ENCODE peak calls at places on chromosomes 11 and 22, in six cellular contexts. One of them, this sample, is unnamed.

GRCh38 chr11:73257342-73258103 is 14.6 kb upstream of the P2RY6 start:
- DNase-seq in IMR-90: peak
- DNase-seq in amygdala: no peak
- DNase-seq in Calu3: no peak
- DNase-seq in heart right ventricle: peak
- DNase-seq in effector memory CD4-positive, alpha-beta T cell: no peak
- DNase-seq in this sample: no peak

GRCh38 chr11:5992604-5993251 is 5.9 kb upstream of the OR52L1 start:
- DNase-seq in IMR-90: peak
- DNase-seq in amygdala: no peak
- DNase-seq in Calu3: peak
- DNase-seq in heart right ventricle: no peak
- DNase-seq in effector memory CD4-positive, alpha-beta T cell: no peak
- DNase-seq in this sample: peak

GRCh38 chr11:128481135-128481534 is 106.2 kb downstream of the ETS1 start:
- DNase-seq in IMR-90: peak
- DNase-seq in amygdala: no peak
- DNase-seq in Calu3: no peak
- DNase-seq in heart right ventricle: no peak
- DNase-seq in effector memory CD4-positive, alpha-beta T cell: no peak
- DNase-seq in this sample: no peak

GRCh38 chr11:134126197-134126822 is 57.4 kb downstream of the JAM3 start:
- DNase-seq in IMR-90: peak
- DNase-seq in amygdala: peak
- DNase-seq in Calu3: no peak
- DNase-seq in heart right ventricle: no peak
- DNase-seq in effector memory CD4-positive, alpha-beta T cell: no peak
- DNase-seq in this sample: no peak

GRCh38 chr11:59178401-59178800 is 6.5 kb downstream of the DTX4 start:
- DNase-seq in IMR-90: no peak
- DNase-seq in amygdala: no peak
- DNase-seq in Calu3: no peak
- DNase-seq in heart right ventricle: no peak
- DNase-seq in effector memory CD4-positive, alpha-beta T cell: no peak
- DNase-seq in this sample: no peak

GRCh38 chr22:31625661-31626426 is 36.2 kb downstream of the PISD start:
- DNase-seq in IMR-90: peak
- DNase-seq in amygdala: peak
- DNase-seq in Calu3: no peak
- DNase-seq in heart right ventricle: peak
- DNase-seq in effector memory CD4-positive, alpha-beta T cell: no peak
- DNase-seq in this sample: no peak

GRCh38 chr11:12704049-12704448 is 29.8 kb downstream of the TEAD1 start:
- DNase-seq in IMR-90: peak
- DNase-seq in amygdala: no peak
- DNase-seq in Calu3: no peak
- DNase-seq in heart right ventricle: no peak
- DNase-seq in effector memory CD4-positive, alpha-beta T cell: no peak
- DNase-seq in this sample: no peak

GRCh38 chr11:44963071-44963575 is 12.4 kb upstream of the TP53I11 start:
- DNase-seq in IMR-90: no peak
- DNase-seq in amygdala: no peak
- DNase-seq in Calu3: no peak
- DNase-seq in heart right ventricle: no peak
- DNase-seq in effector memory CD4-positive, alpha-beta T cell: no peak
- DNase-seq in this sample: no peak

GRCh38 chr11:95693298-95693697 is 96.3 kb downstream of the FAM76B start:
- DNase-seq in IMR-90: no peak
- DNase-seq in amygdala: no peak
- DNase-seq in Calu3: no peak
- DNase-seq in heart right ventricle: no peak
- DNase-seq in effector memory CD4-positive, alpha-beta T cell: no peak
- DNase-seq in this sample: no peak

GRCh38 chr11:106495046-106495445 is 417.6 kb downstream of the AASDHPPT start:
- DNase-seq in IMR-90: peak
- DNase-seq in amygdala: no peak
- DNase-seq in Calu3: no peak
- DNase-seq in heart right ventricle: no peak
- DNase-seq in effector memory CD4-positive, alpha-beta T cell: no peak
- DNase-seq in this sample: no peak

GRCh38 chr11:2812371-2812991 is 73.1 kb downstream of the CDKN1C start:
- DNase-seq in IMR-90: no peak
- DNase-seq in amygdala: no peak
- DNase-seq in Calu3: no peak
- DNase-seq in heart right ventricle: peak
- DNase-seq in effector memory CD4-positive, alpha-beta T cell: no peak
- DNase-seq in this sample: no peak

GRCh38 chr11:72012091-72012630 is 13.5 kb downstream of the IL18BP start:
- DNase-seq in IMR-90: no peak
- DNase-seq in amygdala: no peak
- DNase-seq in Calu3: no peak
- DNase-seq in heart right ventricle: no peak
- DNase-seq in effector memory CD4-positive, alpha-beta T cell: no peak
- DNase-seq in this sample: no peak

GRCh38 chr11:34150494-34151151 is 45.2 kb downstream of the NAT10 start:
- DNase-seq in IMR-90: no peak
- DNase-seq in amygdala: no peak
- DNase-seq in Calu3: no peak
- DNase-seq in heart right ventricle: no peak
- DNase-seq in effector memory CD4-positive, alpha-beta T cell: no peak
- DNase-seq in this sample: no peak

GRCh38 chr11:2767751-2768150 is 68.0 kb upstream of the KCNQ1OT1 start:
- DNase-seq in IMR-90: no peak
- DNase-seq in amygdala: no peak
- DNase-seq in Calu3: no peak
- DNase-seq in heart right ventricle: no peak
- DNase-seq in effector memory CD4-positive, alpha-beta T cell: no peak
- DNase-seq in this sample: no peak

GRCh38 chr22:47009304-47010101 is 247.1 kb downstream of the TBC1D22A start:
- DNase-seq in IMR-90: no peak
- DNase-seq in amygdala: no peak
- DNase-seq in Calu3: no peak
- DNase-seq in heart right ventricle: no peak
- DNase-seq in effector memory CD4-positive, alpha-beta T cell: no peak
- DNase-seq in this sample: no peak

GRCh38 chr11:33500865-33501479 is 199.7 kb downstream of the C11orf91 start:
- DNase-seq in IMR-90: peak
- DNase-seq in amygdala: no peak
- DNase-seq in Calu3: peak
- DNase-seq in heart right ventricle: no peak
- DNase-seq in effector memory CD4-positive, alpha-beta T cell: no peak
- DNase-seq in this sample: no peak

GRCh38 chr11:70281114-70281729 is 10.7 kb downstream of the PPFIA1 start:
- DNase-seq in IMR-90: peak
- DNase-seq in amygdala: no peak
- DNase-seq in Calu3: no peak
- DNase-seq in heart right ventricle: no peak
- DNase-seq in effector memory CD4-positive, alpha-beta T cell: no peak
- DNase-seq in this sample: no peak

GRCh38 chr11:65440831-65441499 is 18.4 kb downstream of the NEAT1 start:
- DNase-seq in IMR-90: peak
- DNase-seq in amygdala: no peak
- DNase-seq in Calu3: no peak
- DNase-seq in heart right ventricle: no peak
- DNase-seq in effector memory CD4-positive, alpha-beta T cell: no peak
- DNase-seq in this sample: no peak

GRCh38 chr11:131717616-131718015 is 347.2 kb downstream of the NTM start:
- DNase-seq in IMR-90: no peak
- DNase-seq in amygdala: no peak
- DNase-seq in Calu3: no peak
- DNase-seq in heart right ventricle: no peak
- DNase-seq in effector memory CD4-positive, alpha-beta T cell: no peak
- DNase-seq in this sample: no peak

GRCh38 chr11:117750916-117751773 is 45.9 kb downstream of the DSCAML1 start:
- DNase-seq in IMR-90: no peak
- DNase-seq in amygdala: peak
- DNase-seq in Calu3: no peak
- DNase-seq in heart right ventricle: no peak
- DNase-seq in effector memory CD4-positive, alpha-beta T cell: no peak
- DNase-seq in this sample: no peak

GRCh38 chr11:57798905-57799559 is 37.4 kb downstream of the CTNND1 start:
- DNase-seq in IMR-90: peak
- DNase-seq in amygdala: no peak
- DNase-seq in Calu3: peak
- DNase-seq in heart right ventricle: no peak
- DNase-seq in effector memory CD4-positive, alpha-beta T cell: no peak
- DNase-seq in this sample: no peak

GRCh38 chr22:20569059-20570058 is 61.9 kb downstream of the MED15 start:
- DNase-seq in IMR-90: peak
- DNase-seq in amygdala: no peak
- DNase-seq in Calu3: peak
- DNase-seq in heart right ventricle: peak
- DNase-seq in effector memory CD4-positive, alpha-beta T cell: peak
- DNase-seq in this sample: no peak

GRCh38 chr11:68372114-68372513 is 59.7 kb downstream of the LRP5 start:
- DNase-seq in IMR-90: no peak
- DNase-seq in amygdala: no peak
- DNase-seq in Calu3: no peak
- DNase-seq in heart right ventricle: no peak
- DNase-seq in effector memory CD4-positive, alpha-beta T cell: no peak
- DNase-seq in this sample: no peak

GRCh38 chr11:117480221-117480620 is 152.6 kb downstream of the CEP164 start:
- DNase-seq in IMR-90: no peak
- DNase-seq in amygdala: no peak
- DNase-seq in Calu3: no peak
- DNase-seq in heart right ventricle: no peak
- DNase-seq in effector memory CD4-positive, alpha-beta T cell: no peak
- DNase-seq in this sample: no peak

GRCh38 chr11:706957-707816 is 1.2 kb downstream of the EPS8L2 start:
- DNase-seq in IMR-90: no peak
- DNase-seq in amygdala: no peak
- DNase-seq in Calu3: peak
- DNase-seq in heart right ventricle: no peak
- DNase-seq in effector memory CD4-positive, alpha-beta T cell: no peak
- DNase-seq in this sample: peak

GRCh38 chr11:75492181-75492820 is 33.4 kb downstream of the GDPD5 start:
- DNase-seq in IMR-90: peak
- DNase-seq in amygdala: no peak
- DNase-seq in Calu3: peak
- DNase-seq in heart right ventricle: no peak
- DNase-seq in effector memory CD4-positive, alpha-beta T cell: peak
- DNase-seq in this sample: no peak

GRCh38 chr22:22709719-22710445 is 65.5 kb downstream of the GGTLC2 start:
- DNase-seq in IMR-90: no peak
- DNase-seq in amygdala: no peak
- DNase-seq in Calu3: no peak
- DNase-seq in heart right ventricle: no peak
- DNase-seq in effector memory CD4-positive, alpha-beta T cell: no peak
- DNase-seq in this sample: no peak

GRCh38 chr11:31725176-31725575 is 85.9 kb downstream of the PAX6 start:
- DNase-seq in IMR-90: peak
- DNase-seq in amygdala: no peak
- DNase-seq in Calu3: no peak
- DNase-seq in heart right ventricle: no peak
- DNase-seq in effector memory CD4-positive, alpha-beta T cell: no peak
- DNase-seq in this sample: no peak

GRCh38 chr11:115247953-115248352 is 256.3 kb downstream of the CADM1 start:
- DNase-seq in IMR-90: no peak
- DNase-seq in amygdala: no peak
- DNase-seq in Calu3: no peak
- DNase-seq in heart right ventricle: no peak
- DNase-seq in effector memory CD4-positive, alpha-beta T cell: no peak
- DNase-seq in this sample: no peak

GRCh38 chr22:40261783-40262182 is 84.1 kb downstream of the TNRC6B start:
- DNase-seq in IMR-90: no peak
- DNase-seq in amygdala: no peak
- DNase-seq in Calu3: no peak
- DNase-seq in heart right ventricle: no peak
- DNase-seq in effector memory CD4-positive, alpha-beta T cell: no peak
- DNase-seq in this sample: no peak

GRCh38 chr22:24067587-24068376 is 56.7 kb downstream of the CABIN1 start:
- DNase-seq in IMR-90: no peak
- DNase-seq in amygdala: no peak
- DNase-seq in Calu3: no peak
- DNase-seq in heart right ventricle: no peak
- DNase-seq in effector memory CD4-positive, alpha-beta T cell: no peak
- DNase-seq in this sample: no peak